ENCODE peak calls at places on chromosomes 2 and 18, in four cellular contexts. C, D, B and Q are unnamed samples.

GRCh38 chr18:32612651-32613050 is 142.0 kb upstream of the GAREM1 start:
- DNase-seq in C (no peak), D (no peak), B (no peak), Q (no peak)

GRCh38 chr2:39174022-39174421 is 53.2 kb upstream of the SOS1 start:
- DNase-seq in D (no peak), C (no peak), B (no peak), Q (no peak)

GRCh38 chr2:39620067-39620466 is 45.6 kb upstream of the TMEM178A start:
- DNase-seq in B (no peak), C (peak; percentile 22), D (no peak), Q (peak; percentile 46)

GRCh38 chr18:11946756-11947155 is 34.6 kb upstream of the IMPA2 start:
- DNase-seq in C (no peak), B (no peak), D (no peak), Q (no peak)

GRCh38 chr2:29532451-29532850 is 388.9 kb downstream of the ALK start:
- DNase-seq in D (no peak), C (no peak), B (no peak), Q (no peak)

GRCh38 chr18:22193466-22193865 is 24.1 kb downstream of the GATA6 start:
- DNase-seq in B (no peak), C (peak; percentile 33), D (no peak), Q (no peak)

GRCh38 chr2:218074031-218074430 is 5.0 kb downstream of the RUFY4 start:
- DNase-seq in B (no peak), C (peak; percentile 27), D (peak; percentile 13), Q (no peak)

GRCh38 chr2:232603283-232603682 is 30.1 kb upstream of the EFHD1 start:
- DNase-seq in D (no peak), B (no peak), C (no peak), Q (no peak)

GRCh38 chr2:129891341-129892320 is 87.8 kb upstream of the RAB6C start:
- DNase-seq in B (no peak), C (no peak), D (no peak), Q (no peak)

GRCh38 chr2:107776333-107776732 is 50.4 kb upstream of the RGPD4 start:
- DNase-seq in B (no peak), C (no peak), D (no peak), Q (no peak)

GRCh38 chr2:181466661-181467576 is 9.7 kb downstream of the ITGA4 start:
- DNase-seq in B (peak; percentile 67), D (peak; percentile 66), C (peak; percentile 80), Q (peak; percentile 56)

GRCh38 chr2:105865222-105865913 is 120.7 kb downstream of the NCK2 start:
- DNase-seq in C (no peak), D (peak; percentile 38), B (no peak), Q (peak; percentile 45)

GRCh38 chr2:128832946-128833560 is 514.4 kb upstream of the HS6ST1 start:
- DNase-seq in C (no peak), B (no peak), D (no peak), Q (no peak)

GRCh38 chr2:85755122-85756027 is 1.6 kb downstream of the ATOH8 start:
- DNase-seq in C (no peak), B (no peak), D (no peak), Q (no peak)

GRCh38 chr18:79173742-79174141 is 104.5 kb downstream of the ATP9B start:
- DNase-seq in C (no peak), B (no peak), D (no peak), Q (no peak)

GRCh38 chr18:38284992-38285391 is 719.4 kb upstream of the CELF4 start:
- DNase-seq in C (no peak), B (no peak), D (no peak), Q (no peak)

GRCh38 chr2:12227941-12228608 is 481.6 kb downstream of the LPIN1 start:
- DNase-seq in D (no peak), B (no peak), C (no peak), Q (no peak)

GRCh38 chr18:3664563-3665178 is 214.7 kb downstream of the TGIF1 start:
- DNase-seq in C (no peak), B (no peak), D (no peak), Q (peak; percentile 34)

GRCh38 chr2:224836263-224836662 is 120.1 kb upstream of the CCDC195 start:
- DNase-seq in D (no peak), C (no peak), B (no peak), Q (no peak)

GRCh38 chr2:187567126-187567525 is 12.9 kb upstream of the TFPI start:
- DNase-seq in C (no peak), B (no peak), D (no peak), Q (no peak)

GRCh38 chr18:47054369-47054768 is 18.9 kb upstream of the ELOA2 start:
- DNase-seq in D (no peak), B (no peak), C (no peak), Q (no peak)

GRCh38 chr2:191846787-191847620 is at the start of gene CAVIN2:
- DNase-seq in B (no peak), D (no peak), C (peak; percentile 50), Q (no peak)

GRCh38 chr2:241542278-241542605 is 16.3 kb upstream of the BOK start:
- DNase-seq in B (peak; percentile 44), C (no peak), D (no peak), Q (no peak)

GRCh38 chr2:218387369-218388194 is 5.5 kb downstream of the SLC11A1 start:
- DNase-seq in C (peak; percentile 75), B (no peak), D (no peak), Q (peak; percentile 21)

GRCh38 chr2:41595235-41595634 is 452.6 kb upstream of the PKDCC start:
- DNase-seq in C (no peak), B (no peak), D (no peak), Q (no peak)

GRCh38 chr2:136141510-136142154 is 23.7 kb upstream of the CXCR4 start:
- DNase-seq in B (no peak), D (no peak), C (no peak), Q (no peak)

GRCh38 chr2:24919977-24920812 is at the start of gene ADCY3:
- DNase-seq in D (peak; percentile 64), B (peak; percentile 85), C (peak; percentile 59), Q (peak; percentile 71)

GRCh38 chr2:107529146-107529545 is 297.5 kb upstream of the RGPD4 start:
- DNase-seq in D (no peak), B (no peak), C (no peak), Q (no peak)

GRCh38 chr18:76487076-76487475 is 8.0 kb downstream of the ZNF516 start:
- DNase-seq in B (no peak), C (no peak), D (no peak), Q (no peak)

GRCh38 chr2:44780406-44780805 is 161.1 kb upstream of the SIX3 start:
- DNase-seq in D (no peak), C (no peak), B (no peak), Q (no peak)

GRCh38 chr18:3874593-3874992 is 424.6 kb downstream of the TGIF1 start:
- DNase-seq in B (no peak), C (no peak), D (no peak), Q (no peak)

GRCh38 chr2:31235504-31235902 is 1.6 kb downstream of the EHD3 start:
- DNase-seq in C (no peak), D (no peak), B (no peak), Q (no peak)

GRCh38 chr2:144834954-144835633 is 315.2 kb upstream of the ZEB2 start:
- DNase-seq in B (no peak), D (no peak), C (no peak), Q (peak; percentile 22)

GRCh38 chr2:33532146-33532545 is 55.7 kb downstream of the RASGRP3 start:
- DNase-seq in C (no peak), D (no peak), B (no peak), Q (no peak)

GRCh38 chr2:127695491-127696472 is 5.5 kb upstream of the SFT2D3 start:
- DNase-seq in B (peak; percentile 65), C (peak; percentile 58), D (peak; percentile 71), Q (peak; percentile 83)

GRCh38 chr2:241357531-241357930 is 1.4 kb downstream of the FARP2 start:
- DNase-seq in D (no peak), C (no peak), B (no peak), Q (no peak)

GRCh38 chr18:55228707-55229106 is 269.4 kb upstream of the CCDC68 start:
- DNase-seq in D (no peak), C (no peak), B (no peak), Q (no peak)

GRCh38 chr2:150997066-150997465 is 264.6 kb downstream of the RBM43 start:
- DNase-seq in B (no peak), C (no peak), D (no peak), Q (no peak)

GRCh38 chr2:128660836-128661235 is 342.2 kb upstream of the HS6ST1 start:
- DNase-seq in B (no peak), D (no peak), C (no peak), Q (no peak)